ENCODE peak calls at places on chromosomes 16 and 17, in seven cellular contexts. R, D, C, T, U, M and Y are unnamed samples.

GRCh38 chr16:68351463-68351862 is 40.6 kb downstream of the PRMT7 start:
- DNase-seq in T (no peak), M (peak; percentile 68), R (no peak), U (no peak), D (no peak), C (peak; percentile 55), Y (peak; percentile 84)

GRCh38 chr16:6300523-6300922 is 1032.1 kb upstream of the RBFOX1 start:
- DNase-seq in T (no peak), M (no peak), D (no peak), U (no peak), C (no peak), R (no peak), Y (no peak)

GRCh38 chr17:14150604-14151003 is 81.3 kb downstream of the COX10 start:
- DNase-seq in M (no peak), R (no peak), U (no peak), T (no peak), C (no peak), D (no peak), Y (no peak)

GRCh38 chr17:72264682-72265405 is 144.0 kb downstream of the SOX9 start:
- DNase-seq in C (no peak), T (no peak), R (no peak), M (no peak), D (no peak), U (no peak), Y (no peak)

GRCh38 chr17:76354747-76355310 is 1.1 kb upstream of the PRPSAP1 start:
- DNase-seq in D (no peak), C (peak; percentile 27), M (no peak), R (no peak), T (no peak), U (no peak), Y (no peak)

GRCh38 chr17:78458739-78459335 is 80.4 kb downstream of the PGS1 start:
- DNase-seq in M (no peak), U (no peak), R (no peak), C (peak; percentile 73), D (no peak), T (peak; percentile 97), Y (no peak)

GRCh38 chr16:67537270-67537635 is 8.6 kb downstream of the RIPOR1 start:
- DNase-seq in T (no peak), M (peak; percentile 92), R (no peak), D (no peak), U (peak; percentile 57), C (peak; percentile 92), Y (no peak)

GRCh38 chr17:38628441-38628840 is 22.7 kb upstream of the SRCIN1 start:
- DNase-seq in T (no peak), U (peak; percentile 9), C (no peak), R (no peak), D (no peak), M (no peak), Y (peak; percentile 53)

GRCh38 chr17:57534863-57535651 is 210.0 kb downstream of the CCDC182 start:
- DNase-seq in C (no peak), R (no peak), M (no peak), T (no peak), U (peak; percentile 24), D (no peak), Y (no peak)

GRCh38 chr17:34837796-34838195 is 123.5 kb downstream of the CCT6B start:
- DNase-seq in U (no peak), T (no peak), D (no peak), C (no peak), R (no peak), M (no peak), Y (no peak)

GRCh38 chr17:2948721-2949468 is 114.5 kb downstream of the OR1D5 start:
- DNase-seq in C (no peak), D (no peak), U (no peak), R (no peak), M (no peak), T (no peak), Y (peak; percentile 39)

GRCh38 chr17:77036841-77037381 is 103.9 kb upstream of the SEC14L1 start:
- DNase-seq in T (peak; percentile 54), C (no peak), D (no peak), U (peak; percentile 17), R (no peak), M (no peak), Y (peak; percentile 68)

GRCh38 chr16:11050954-11051353 is 106.6 kb downstream of the CLEC16A start:
- DNase-seq in M (no peak), U (no peak), D (no peak), T (no peak), C (no peak), R (no peak), Y (no peak)

GRCh38 chr17:27558842-27559505 is 72.0 kb upstream of the LGALS9 start:
- DNase-seq in T (no peak), U (no peak), M (no peak), C (no peak), D (no peak), R (no peak), Y (no peak)

GRCh38 chr17:49815761-49816281 is 27.3 kb downstream of the KAT7 start:
- DNase-seq in T (no peak), R (no peak), U (no peak), D (no peak), C (no peak), M (no peak), Y (no peak)

DNA sequence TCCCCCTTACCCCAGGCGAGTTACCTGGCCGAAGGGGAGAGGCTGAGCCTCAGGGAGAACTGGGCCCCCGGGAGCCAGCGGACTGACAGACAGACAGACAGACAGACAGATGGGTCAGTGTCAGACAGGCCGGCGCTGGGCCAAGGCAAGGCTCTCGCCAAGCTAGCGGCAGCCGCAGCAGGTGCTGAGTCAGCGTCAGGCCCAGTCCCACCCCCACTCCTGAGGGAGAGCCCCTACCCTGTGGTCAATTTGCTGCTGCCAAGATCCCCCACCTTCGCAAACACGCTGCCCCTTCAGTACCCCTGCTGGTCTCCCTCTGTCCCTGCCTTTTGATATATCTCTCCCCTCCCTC is 1.5 kb downstream of the FGF11 start:
- DNase-seq in M (peak; percentile 80), R (no peak), C (peak; percentile 83), D (no peak), T (no peak), U (no peak), Y (no peak)
- TF ChIP-seq CTCF in M (no peak), R (peak; percentile 8), C (no peak), D (no peak), T (no peak), U (peak; percentile 3), Y (peak; percentile 31)

DNA sequence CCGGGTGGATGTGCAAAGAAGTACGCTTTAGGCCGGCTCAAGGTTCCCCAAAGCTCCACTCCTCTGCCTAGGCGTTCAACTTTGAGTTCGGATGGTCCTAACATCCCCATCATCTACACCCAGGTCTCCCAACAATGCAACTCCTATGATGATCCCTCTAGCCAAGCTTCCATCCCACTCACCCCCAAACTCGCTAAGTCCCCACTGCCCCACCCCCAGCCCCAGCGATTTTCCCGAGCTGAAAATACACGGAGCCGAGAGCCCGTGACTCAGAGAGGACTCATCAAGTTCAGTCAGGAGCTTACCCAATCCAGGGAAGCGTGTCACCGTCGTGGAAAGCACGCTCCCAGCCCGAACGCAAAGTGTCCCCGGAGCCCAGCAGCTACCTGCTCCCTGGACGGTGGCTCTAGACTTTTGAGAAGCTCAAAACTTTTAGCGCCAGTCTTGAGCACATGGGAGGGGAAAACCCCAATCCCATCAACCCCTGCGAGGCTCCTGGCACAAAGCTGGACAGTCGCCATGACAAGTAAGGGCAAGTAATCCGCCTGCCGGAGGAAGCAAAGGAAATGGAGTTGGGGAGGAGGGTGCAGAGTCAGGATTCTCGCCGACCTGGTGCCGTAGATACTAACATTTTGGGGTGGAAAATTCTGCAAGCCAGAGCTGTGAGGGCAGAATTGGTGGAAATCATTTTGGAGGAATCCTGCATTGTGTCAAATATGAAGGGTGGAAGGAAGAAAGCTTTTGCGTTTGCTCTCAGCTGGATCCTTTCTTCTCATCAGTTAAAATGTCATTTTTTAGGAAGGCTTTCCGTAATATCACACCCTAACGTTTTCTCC is at the start of gene TP53:
- DNase-seq in T (peak; percentile 89), D (peak; percentile 79), U (peak; percentile 92), M (peak; percentile 93), R (peak; percentile 81), C (peak; percentile 89), Y (no peak)
- TF ChIP-seq CTCF in T (no peak), D (no peak), U (peak; percentile 4), M (peak; percentile 17), R (no peak), C (no peak), Y (no peak)

GRCh38 chr17:66903781-66904180 is 60.7 kb upstream of the CACNG4 start:
- DNase-seq in D (no peak), U (no peak), R (no peak), C (no peak), T (no peak), M (no peak), Y (no peak)

GRCh38 chr17:66898536-66898935 is 63.6 kb downstream of the CACNG5 start:
- DNase-seq in M (no peak), T (no peak), U (no peak), C (no peak), R (no peak), D (no peak), Y (no peak)

GRCh38 chr17:66904760-66905637 is 59.5 kb upstream of the CACNG4 start:
- DNase-seq in M (no peak), C (no peak), T (no peak), D (no peak), R (peak; percentile 49), U (peak; percentile 88), Y (no peak)

GRCh38 chr17:66897141-66897540 is 62.2 kb downstream of the CACNG5 start:
- DNase-seq in M (no peak), D (no peak), T (no peak), U (no peak), C (no peak), R (no peak), Y (no peak)

DNA sequence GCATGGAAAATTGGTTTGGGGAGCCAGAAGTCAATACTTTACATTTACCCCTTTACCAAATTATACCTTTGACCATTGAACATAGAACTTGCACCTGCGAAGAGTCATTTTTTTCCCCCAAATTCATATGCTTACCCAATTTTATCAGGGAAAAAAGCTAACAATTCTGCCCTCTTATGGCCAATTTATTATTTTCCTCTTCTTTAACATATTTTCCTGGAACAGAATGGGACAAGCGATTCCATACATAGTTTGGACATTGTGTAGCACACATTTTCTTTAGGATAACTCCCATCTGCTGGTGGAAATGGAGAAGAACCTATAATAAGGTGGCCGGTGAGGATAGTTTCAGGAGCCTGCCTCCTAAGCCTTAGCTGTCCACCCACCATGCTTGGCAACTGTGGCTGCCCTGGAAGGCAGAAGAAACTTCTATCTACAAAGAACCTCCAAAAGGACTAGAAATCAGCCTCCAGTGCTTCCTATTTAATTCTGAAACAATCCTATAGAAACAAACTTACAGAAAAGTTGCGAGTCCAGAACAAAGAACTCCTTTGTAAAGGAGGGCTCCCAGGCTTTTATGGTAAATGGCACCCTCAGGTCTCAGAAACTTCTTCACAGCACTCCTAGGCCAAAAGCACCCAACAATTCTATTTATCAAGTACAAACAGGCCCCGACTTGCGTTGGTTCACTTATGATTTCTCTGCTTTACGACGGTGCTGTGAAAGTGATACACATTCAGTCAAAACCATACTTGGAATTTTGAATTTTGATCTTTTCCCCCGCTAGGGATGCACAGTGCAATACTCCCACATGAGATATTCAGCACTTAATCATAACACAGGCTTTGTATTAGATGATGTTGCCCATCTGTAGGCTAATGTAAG is 64.1 kb upstream of the CACNG4 start:
- DNase-seq in R (no peak), M (no peak), U (peak; percentile 34), T (no peak), C (no peak), D (no peak), Y (no peak)
- TF ChIP-seq CTCF in R (peak; percentile 44), M (peak; percentile 19), U (peak; percentile 42), T (peak; percentile 49), C (no peak), D (no peak), Y (peak; percentile 85)

GRCh38 chr17:32496348-32497078 is 9.7 kb downstream of the CDK5R1 start:
- DNase-seq in C (no peak), R (no peak), M (no peak), D (no peak), U (peak; percentile 38), T (no peak), Y (peak; percentile 84)
- TF ChIP-seq CTCF in C (no peak), R (no peak), M (no peak), D (no peak), U (no peak), T (no peak), Y (no peak)